ENCODE peak calls at places on chromosome 18, in ten cellular contexts. I is left ventricle myocardium superior, A is NCI-H1417, N is mammary epithelial cell, F is esophagus squamous epithelium, H is EL, Q is activated T-helper 1 cell treated with Interleukin-2 at 50 U/mL for 16 hours, B is caudate nucleus, J is neural crest cell, S is GM04504. Y is an unnamed sample.
A peak's percentile ranks its signal among the peaks of the same experiment; 100 is the strongest.

GRCh38 chr18:40197711-40198110 is 1757.3 kb upstream of the PIK3C3 start:
- DNase-seq in A (no peak), S (no peak), N (no peak), Q (no peak), B (no peak), I (no peak), F (no peak), H (no peak), J (no peak), Y (no peak)

GRCh38 chr18:21452808-21453511 is 147.5 kb downstream of the ESCO1 start:
- DNase-seq in J (no peak), N (no peak), Q (no peak), I (no peak), A (no peak), S (peak; percentile 52), F (no peak), H (peak; percentile 31), B (no peak), Y (no peak)

GRCh38 chr18:3924455-3924854 is 474.5 kb downstream of the TGIF1 start:
- DNase-seq in Q (no peak), F (no peak), A (no peak), J (no peak), I (no peak), S (no peak), H (no peak), N (no peak), B (no peak), Y (no peak)

GRCh38 chr18:23276456-23276855 is 141.2 kb downstream of the CABLES1 start:
- DNase-seq in N (no peak), J (no peak), A (no peak), I (peak; percentile 62), B (no peak), S (no peak), Q (no peak), H (no peak), F (no peak), Y (no peak)

GRCh38 chr18:6778459-6778858 is 48.9 kb downstream of the ARHGAP28 start:
- DNase-seq in H (no peak), Q (no peak), I (no peak), B (no peak), N (no peak), J (no peak), A (no peak), S (no peak), F (no peak), Y (no peak)

GRCh38 chr18:34121157-34121807 is 103.4 kb downstream of the NOL4 start:
- DNase-seq in J (no peak), H (no peak), N (peak; percentile 80), A (peak; percentile 71), B (no peak), S (no peak), I (no peak), Q (no peak), F (no peak), Y (no peak)

GRCh38 chr18:59459352-59460059 is 100.4 kb upstream of the LMAN1 start:
- DNase-seq in I (no peak), A (peak; percentile 22), J (no peak), Q (no peak), F (no peak), S (peak; percentile 40), B (no peak), N (peak; percentile 19), H (peak; percentile 60), Y (no peak)

GRCh38 chr18:40058811-40059570 is 1896.0 kb upstream of the PIK3C3 start:
- DNase-seq in F (no peak), N (no peak), B (no peak), A (no peak), I (no peak), S (no peak), H (no peak), Q (no peak), J (no peak), Y (no peak)

GRCh38 chr18:12838178-12838634 is 45.8 kb downstream of the PTPN2 start:
- DNase-seq in H (peak; percentile 97), F (no peak), N (peak; percentile 94), S (peak; percentile 78), I (no peak), Q (no peak), J (no peak), A (no peak), B (no peak), Y (no peak)

GRCh38 chr18:23963443-23964185 is 50.9 kb upstream of the TTC39C start:
- DNase-seq in I (no peak), F (no peak), A (peak; percentile 17), H (no peak), Q (no peak), B (no peak), S (no peak), N (no peak), J (no peak), Y (no peak)

GRCh38 chr18:54964741-54965140 is 5.5 kb upstream of the CCDC68 start:
- DNase-seq in J (no peak), H (no peak), Q (no peak), N (no peak), S (no peak), I (no peak), A (no peak), F (no peak), B (no peak), Y (no peak)

GRCh38 chr18:7871560-7872456 is 304.7 kb downstream of the PTPRM start:
- DNase-seq in N (peak; percentile 80), J (no peak), Q (no peak), B (no peak), I (no peak), A (no peak), H (no peak), S (no peak), F (no peak), Y (no peak)

GRCh38 chr18:79950440-79951341 is 762 bp downstream of the SLC66A2 start:
- DNase-seq in N (peak; percentile 25), J (no peak), F (no peak), I (peak; percentile 62), S (no peak), B (no peak), A (peak; percentile 4), Q (no peak), H (peak; percentile 37), Y (no peak)

GRCh38 chr18:519019-519879 is 18.7 kb upstream of the COLEC12 start:
- DNase-seq in N (no peak), I (peak; percentile 75), J (no peak), Q (no peak), B (peak; percentile 39), A (no peak), S (no peak), F (no peak), H (peak; percentile 20), Y (no peak)

GRCh38 chr18:74996055-74996454 is 212.9 kb downstream of the PTGR3 start:
- DNase-seq in F (no peak), A (no peak), H (no peak), I (no peak), Q (no peak), N (no peak), S (no peak), J (no peak), B (no peak), Y (no peak)

GRCh38 chr18:111292-112014 is 46.9 kb upstream of the USP14 start:
- DNase-seq in A (no peak), S (peak; percentile 10), J (peak; percentile 69), Q (peak; percentile 67), B (no peak), H (peak; percentile 62), N (peak; percentile 66), F (no peak), I (peak; percentile 79), Y (no peak)

GRCh38 chr18:70781860-70782453 is 493.1 kb downstream of the SOCS6 start:
- DNase-seq in I (no peak), N (peak; percentile 23), S (peak; percentile 1), J (peak; percentile 71), B (peak; percentile 51), F (no peak), A (peak; percentile 52), Q (peak; percentile 2), H (peak; percentile 3), Y (no peak)

GRCh38 chr18:9337875-9338274 is 3.3 kb downstream of the TWSG1 start:
- DNase-seq in Q (no peak), S (no peak), B (no peak), I (no peak), N (peak; percentile 23), J (no peak), A (no peak), H (peak; percentile 46), F (no peak), Y (no peak)

GRCh38 chr18:55934801-55935200 is 346.8 kb upstream of the TCF4 start:
- DNase-seq in N (no peak), F (no peak), I (no peak), Q (no peak), S (no peak), A (no peak), J (no peak), B (no peak), H (no peak), Y (no peak)

GRCh38 chr18:58992301-58993231 is 127.9 kb downstream of the ZNF532 start:
- DNase-seq in J (no peak), A (no peak), S (no peak), B (no peak), F (no peak), H (no peak), N (no peak), I (no peak), Q (no peak), Y (no peak)

GRCh38 chr18:79378416-79379250 is 17.1 kb upstream of the NFATC1 start:
- DNase-seq in A (peak; percentile 47), H (peak; percentile 66), Q (peak; percentile 67), I (peak; percentile 87), B (peak; percentile 81), S (no peak), F (no peak), J (peak; percentile 95), N (peak; percentile 71), Y (no peak)

GRCh38 chr18:79394438-79395307 is 1.1 kb upstream of the NFATC1 start:
- DNase-seq in N (no peak), H (peak; percentile 59), J (no peak), A (no peak), Q (no peak), B (no peak), I (peak; percentile 65), S (no peak), F (no peak), Y (no peak)

GRCh38 chr18:79615091-79615490 is 64.5 kb upstream of the CTDP1 start:
- DNase-seq in N (no peak), F (no peak), I (no peak), Q (no peak), B (no peak), H (no peak), J (no peak), A (no peak), S (no peak), Y (no peak)

GRCh38 chr18:69495338-69495737 is 94.7 kb downstream of the DOK6 start:
- DNase-seq in Q (no peak), B (no peak), H (no peak), F (no peak), I (no peak), S (no peak), J (no peak), N (no peak), A (no peak), Y (no peak)